ENCODE peak calls at places on chromosomes 13 and 19, in four cellular contexts. O is IMR-90, U is K562, G is H1. B is an unnamed sample.

GRCh38 chr13:106354961-106355360 is 180.5 kb downstream of the EFNB2 start:
- DNase-seq in O (no peak), U (no peak), G (no peak), B (no peak)

GRCh38 chr13:43484432-43485225 is 302.1 kb downstream of the ENOX1 start:
- DNase-seq in O (no peak), U (no peak), G (no peak), B (no peak)

GRCh38 chr19:29107831-29108230 is 105.1 kb downstream of the UQCRFS1 start:
- DNase-seq in O (no peak), U (no peak), G (no peak), B (no peak)

GRCh38 chr19:48962849-48963165 is 2.3 kb upstream of the FTL start:
- DNase-seq in O (no peak), U (peak; percentile 71), G (no peak), B (no peak)

GRCh38 chr13:41942462-41943094 is 18.3 kb downstream of the VWA8 start:
- DNase-seq in O (peak; percentile 74), U (no peak), G (no peak), B (peak; percentile 55)

GRCh38 chr19:56900573-56901097 is 60.1 kb upstream of the PEG3 start:
- DNase-seq in O (no peak), U (no peak), G (no peak), B (no peak)

GRCh38 chr19:1167687-1168561 is 6.1 kb downstream of the SBNO2 start:
- DNase-seq in O (no peak), U (no peak), G (no peak), B (no peak)

GRCh38 chr13:99809931-99810330 is 161.6 kb downstream of the ZIC5 start:
- DNase-seq in O (no peak), U (no peak), G (no peak), B (no peak)

GRCh38 chr13:23378009-23378632 is 55.4 kb downstream of the SACS start:
- DNase-seq in O (peak; percentile 99), U (no peak), G (no peak), B (peak; percentile 38)

GRCh38 chr19:48745208-48745995 is 1.3 kb downstream of the IZUMO1 start:
- DNase-seq in O (peak; percentile 57), U (peak; percentile 66), G (peak; percentile 72), B (peak; percentile 86)

GRCh38 chr13:80962855-80963254 is 621.9 kb upstream of the SPRY2 start:
- DNase-seq in O (no peak), U (no peak), G (no peak), B (no peak)

GRCh38 chr19:1967087-1967608 is 26.2 kb downstream of the CSNK1G2 start:
- DNase-seq in O (no peak), U (no peak), G (no peak), B (no peak)

GRCh38 chr13:50078512-50079277 is 63.5 kb downstream of the KCNRG start:
- DNase-seq in O (no peak), U (no peak), G (no peak), B (no peak)

GRCh38 chr19:46951236-46951986 is 68.2 kb upstream of the NPAS1 start:
- DNase-seq in O (peak; percentile 45), U (no peak), G (no peak), B (peak; percentile 92)

GRCh38 chr19:19405919-19406877 is 723 bp downstream of the GATAD2A start:
- DNase-seq in O (peak; percentile 60), U (peak; percentile 67), G (peak; percentile 78), B (no peak)

GRCh38 chr13:112657850-112658445 is 31.9 kb upstream of the ATP11A start:
- DNase-seq in O (peak; percentile 81), U (no peak), G (no peak), B (no peak)
- TF ChIP-seq MAFK in O (no peak), U (no peak), G (no peak), B (no peak)

DNA sequence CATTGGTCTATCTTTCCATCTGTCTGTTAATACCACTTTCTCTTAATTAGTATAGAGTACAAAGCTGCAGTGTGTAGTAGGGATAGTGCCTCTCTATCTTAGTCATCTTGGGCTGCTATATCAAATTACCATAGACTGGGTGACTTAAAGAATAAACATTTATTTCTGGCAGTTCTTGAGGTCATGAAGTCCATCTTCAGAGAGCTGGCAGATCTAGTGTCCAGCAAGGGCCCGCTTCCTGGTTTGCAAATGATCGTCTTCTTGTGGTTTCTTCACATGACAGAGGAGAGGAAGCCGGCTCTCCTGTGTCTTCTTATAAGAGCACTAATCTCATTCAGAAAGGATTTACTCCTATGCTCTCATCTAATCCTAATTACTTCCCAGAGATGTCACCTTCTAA is 6.1 kb downstream of the ZNF700 start:
- DNase-seq in O (peak; percentile 48), U (no peak), G (no peak), B (no peak)
- H3K9me3 ChIP-seq in O (peaks cover 5% of the 10 kb centered on the region), U (peaks cover 2% of the 10 kb centered on the region), G (peaks cover 7% of the 10 kb centered on the region), B (no peaks in the 10 kb centered on the region)

DNA sequence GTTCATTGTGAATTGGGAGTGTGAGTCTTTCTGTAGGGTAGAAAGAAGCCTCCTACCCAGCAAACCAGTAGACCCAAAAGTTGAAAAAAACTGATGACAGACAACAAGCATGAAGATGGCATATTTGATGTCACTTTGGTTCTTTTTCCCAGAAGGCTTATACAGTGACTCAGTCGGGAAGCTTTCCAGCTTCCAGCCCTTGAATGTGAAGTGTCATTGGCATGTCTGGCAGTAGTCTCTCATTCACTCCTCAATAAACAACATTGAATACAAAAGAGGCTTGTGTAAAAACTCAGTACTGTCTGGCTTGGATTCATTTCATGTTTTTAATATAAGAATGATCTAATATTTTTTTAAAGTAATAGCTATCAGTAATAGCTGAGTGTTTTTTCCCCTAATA is 68.7 kb downstream of the IPO5 start:
- DNase-seq in O (peak; percentile 93), U (no peak), G (no peak), B (no peak)
- TF ChIP-seq MAFK in O (no peak), U (no peak), G (no peak), B (no peak)

GRCh38 chr19:36894849-36895383 is 21.2 kb downstream of the ZNF829 start:
- DNase-seq in O (no peak), U (no peak), G (no peak), B (no peak)

DNA sequence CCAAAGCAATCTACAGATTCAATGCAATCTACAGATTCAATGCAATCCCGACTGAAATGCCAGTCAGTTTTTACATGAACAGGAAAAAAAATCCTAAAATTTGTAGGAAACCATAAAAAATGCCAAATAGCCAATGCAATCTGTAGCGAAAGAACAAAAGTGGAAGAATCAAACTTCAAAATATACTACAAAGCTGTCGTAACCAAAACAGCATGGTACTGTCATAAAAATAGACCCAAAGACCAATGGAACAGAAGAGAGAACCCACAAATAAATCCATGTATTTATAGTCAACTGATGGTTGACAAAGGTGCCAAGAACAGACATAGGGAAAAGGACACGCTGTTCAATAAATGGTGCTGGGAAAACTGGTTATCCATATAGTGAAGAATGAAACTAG is 17.7 kb downstream of the ZNF829 start:
- DNase-seq in O (no peak), U (no peak), G (no peak), B (no peak)
- H3K9me3 ChIP-seq in O (peaks cover 54% of the 10 kb centered on the region), U (no peaks in the 10 kb centered on the region), G (peaks cover 39% of the 10 kb centered on the region), B (peaks cover 88% of the 10 kb centered on the region)

GRCh38 chr13:45721203-45721731 is 19.1 kb downstream of the CBY2 start:
- DNase-seq in O (no peak), U (no peak), G (no peak), B (no peak)

GRCh38 chr13:45717324-45717723 is 15.2 kb downstream of the CBY2 start:
- DNase-seq in O (no peak), U (no peak), G (no peak), B (no peak)

GRCh38 chr13:45715351-45715750 is 13.2 kb downstream of the CBY2 start:
- DNase-seq in O (no peak), U (no peak), G (no peak), B (no peak)

GRCh38 chr13:45718063-45718462 is 15.9 kb downstream of the CBY2 start:
- DNase-seq in O (peak; percentile 14), U (peak; percentile 17), G (no peak), B (peak; percentile 6)

GRCh38 chr13:45718992-45719391 is 16.9 kb downstream of the CBY2 start:
- DNase-seq in O (no peak), U (no peak), G (no peak), B (no peak)
- TF ChIP-seq MAFK in O (no peak), U (no peak), G (no peak), B (no peak)

DNA sequence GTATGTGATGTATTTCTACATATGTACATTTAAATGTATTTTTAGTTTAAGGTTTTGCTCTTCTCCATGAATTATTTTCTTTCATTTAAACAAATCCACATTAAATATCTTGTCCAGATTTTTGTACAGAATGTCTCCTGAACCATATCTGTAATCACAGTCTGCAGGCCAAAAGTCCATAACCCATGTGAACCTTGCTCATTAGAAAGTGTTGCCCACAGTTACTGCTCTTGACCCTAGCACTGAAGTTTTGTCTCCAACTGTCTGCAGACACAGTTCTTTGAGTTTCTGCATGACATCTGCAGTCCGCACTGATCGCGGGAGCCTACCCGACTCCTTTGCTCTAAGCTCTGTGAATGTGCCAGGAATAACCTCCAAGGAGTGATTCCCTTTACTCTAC is 626.2 kb upstream of the SLC10A2 start:
- DNase-seq in O (no peak), U (no peak), G (no peak), B (no peak)
- H3K9me3 ChIP-seq in O (peaks cover 6% of the 10 kb centered on the region), U (no peaks in the 10 kb centered on the region), G (no peaks in the 10 kb centered on the region), B (no peaks in the 10 kb centered on the region)

GRCh38 chr19:18121166-18121565 is 23.6 kb downstream of the MAST3 start:
- DNase-seq in O (no peak), U (no peak), G (no peak), B (no peak)

GRCh38 chr19:18117692-18118378 is 20.3 kb downstream of the MAST3 start:
- DNase-seq in O (peak; percentile 73), U (peak; percentile 98), G (peak; percentile 97), B (peak; percentile 55)

GRCh38 chr19:18118420-18119242 is 21.1 kb downstream of the MAST3 start:
- DNase-seq in O (peak; percentile 18), U (peak; percentile 11), G (no peak), B (no peak)

GRCh38 chr19:18120127-18120526 is 22.5 kb downstream of the MAST3 start:
- DNase-seq in O (no peak), U (no peak), G (no peak), B (no peak)

GRCh38 chr19:18119243-18120105 is 21.9 kb downstream of the MAST3 start:
- DNase-seq in O (no peak), U (no peak), G (no peak), B (no peak)
- TF ChIP-seq MAFK in O (no peak), U (no peak), G (no peak), B (no peak)

B was measured in A549.